ENCODE peak calls at places on chromosomes 2 and 18, in eight cellular contexts. L is COR-L47; M is foreskin fibroblast; R is fibroblast of pulmonary artery; J is activated T-cell treated with anti-CD3 and anti-CD28 coated beads, Interleukin-2, amount 50 U/mL, for 72 hours; C is activated T-helper 1 cell treated with anti-CD3 and anti-CD28 coated beads, Interleukin-2, amount 50 U/mL, for 16 hours; V is K562; U is mucosa of gallbladder. O is an unnamed sample.

GRCh38 chr18:49976810-49977209 is 163.5 kb upstream of the ACAA2 start:
- DNase-seq in L (no peak), M (no peak), R (peak), J (no peak), C (no peak), V (no peak), U (no peak), O (no peak)

GRCh38 chr18:9827856-9828793 is 57.6 kb upstream of the TXNDC2 start:
- DNase-seq in L (no peak), M (peak), R (peak), J (peak), C (no peak), V (peak), U (peak), O (peak)

GRCh38 chr2:226796012-226796839 is 3.4 kb downstream of the IRS1 start:
- DNase-seq in L (no peak), M (no peak), R (no peak), J (no peak), C (no peak), V (no peak), U (no peak), O (no peak)

GRCh38 chr2:78602862-78603261 is 422.6 kb upstream of the REG3G start:
- DNase-seq in L (no peak), M (no peak), R (no peak), J (no peak), C (no peak), V (no peak), U (no peak), O (no peak)

GRCh38 chr2:204436267-204436666 is 109.0 kb upstream of the PARD3B start:
- DNase-seq in L (no peak), M (no peak), R (no peak), J (no peak), C (no peak), V (no peak), U (no peak), O (no peak)

GRCh38 chr2:181892795-181893435 is 1.4 kb downstream of the ITPRID2 start:
- DNase-seq in L (peak), M (no peak), R (peak), J (no peak), C (no peak), V (no peak), U (no peak), O (no peak)

GRCh38 chr18:77102246-77103040 is 30.1 kb downstream of the MBP start:
- DNase-seq in L (no peak), M (peak), R (peak), J (no peak), C (no peak), V (no peak), U (no peak), O (no peak)

GRCh38 chr2:239369631-239370161 is 31.1 kb downstream of the HDAC4 start:
- DNase-seq in L (no peak), M (peak), R (no peak), J (peak), C (peak), V (no peak), U (no peak), O (no peak)

GRCh38 chr18:67730884-67731283 is 214.4 kb upstream of the DSEL start:
- DNase-seq in L (no peak), M (peak), R (peak), J (no peak), C (no peak), V (no peak), U (no peak), O (no peak)

GRCh38 chr2:144154205-144154604 is 365.7 kb downstream of the ZEB2 start:
- DNase-seq in L (no peak), M (no peak), R (peak), J (no peak), C (no peak), V (no peak), U (no peak), O (no peak)

GRCh38 chr18:73719611-73720010 is 428.0 kb downstream of the FBXO15 start:
- DNase-seq in L (peak), M (no peak), R (no peak), J (no peak), C (no peak), V (no peak), U (no peak), O (no peak)

GRCh38 chr2:65137197-65137780 is 7.4 kb upstream of the RAB1A start:
- DNase-seq in L (no peak), M (no peak), R (no peak), J (no peak), C (no peak), V (no peak), U (no peak), O (no peak)

GRCh38 chr2:50752228-50752627 is 279.7 kb downstream of the NRXN1 start:
- DNase-seq in L (no peak), M (no peak), R (no peak), J (no peak), C (no peak), V (no peak), U (no peak), O (no peak)

GRCh38 chr18:1002653-1003178 is 98.0 kb downstream of the ADCYAP1 start:
- DNase-seq in L (no peak), M (no peak), R (peak), J (no peak), C (no peak), V (no peak), U (no peak), O (no peak)

GRCh38 chr2:204749319-204749718 is 204.0 kb downstream of the PARD3B start:
- DNase-seq in L (no peak), M (peak), R (peak), J (no peak), C (no peak), V (no peak), U (no peak), O (no peak)

GRCh38 chr2:187150667-187151066 is 297.4 kb downstream of the CALCRL start:
- DNase-seq in L (no peak), M (no peak), R (peak), J (no peak), C (no peak), V (no peak), U (no peak), O (no peak)

GRCh38 chr2:55047677-55048299 is 2.5 kb downstream of the RTN4 start:
- DNase-seq in L (no peak), M (no peak), R (peak), J (no peak), C (no peak), V (no peak), U (no peak), O (no peak)

GRCh38 chr2:162890690-162891311 is 52.2 kb upstream of the KCNH7 start:
- DNase-seq in L (peak), M (peak), R (peak), J (peak), C (no peak), V (peak), U (peak), O (no peak)

GRCh38 chr2:151695778-151696177 is 38.5 kb downstream of the NEB start:
- DNase-seq in L (no peak), M (no peak), R (no peak), J (no peak), C (no peak), V (no peak), U (no peak), O (no peak)

GRCh38 chr2:235394278-235394828 is 99.5 kb upstream of the AGAP1 start:
- DNase-seq in L (no peak), M (peak), R (peak), J (no peak), C (no peak), V (no peak), U (no peak), O (no peak)

GRCh38 chr18:58965291-58965929 is 100.7 kb downstream of the ZNF532 start:
- DNase-seq in L (no peak), M (no peak), R (no peak), J (no peak), C (no peak), V (no peak), U (no peak), O (no peak)

O was measured in esophagus muscularis mucosa.